ENCODE peak calls at places on chromosomes 12 and 14, in four cellular contexts. P is adrenal gland, G is coronary artery, O is WERI-Rb-1. L is an unnamed sample.

GRCh38 chr12:1810201-1810930 is 10.0 kb upstream of the LRTM2 start:
- DNase-seq in G (no peak), P (no peak), O (no peak), L (no peak)

GRCh38 chr12:110913119-110914056 is 7.0 kb downstream of the MYL2 start:
- DNase-seq in G (no peak), O (no peak), P (no peak), L (no peak)

GRCh38 chr14:90871605-90872233 is 55.5 kb upstream of the TTC7B start:
- DNase-seq in O (no peak), G (no peak), P (no peak), L (peak; percentile 87)

GRCh38 chr12:3897400-3897910 is 24.3 kb upstream of the PARP11 start:
- DNase-seq in G (no peak), P (no peak), O (no peak), L (no peak)

GRCh38 chr14:104220225-104221070 is 82.1 kb downstream of the KIF26A start:
- DNase-seq in G (no peak), O (peak; percentile 87), P (no peak), L (no peak)

GRCh38 chr12:129911437-129912049 is 7.7 kb upstream of the TMEM132D start:
- DNase-seq in O (peak; percentile 61), G (no peak), P (peak; percentile 40), L (peak; percentile 27)

GRCh38 chr12:113402586-113403260 is 964 bp downstream of the SDS start:
- DNase-seq in G (no peak), P (no peak), O (no peak), L (no peak)

GRCh38 chr14:69008411-69008810 is 29.3 kb upstream of the ACTN1 start:
- DNase-seq in P (no peak), G (no peak), O (no peak), L (no peak)

GRCh38 chr12:54207539-54208267 is 18.9 kb upstream of the SMUG1 start:
- DNase-seq in O (peak; percentile 92), P (peak; percentile 72), G (no peak), L (peak; percentile 82)

GRCh38 chr12:58443981-58444371 is 476.3 kb downstream of the LRIG3 start:
- DNase-seq in G (no peak), P (no peak), O (peak; percentile 35), L (no peak)

GRCh38 chr14:95523818-95524448 is 7.5 kb upstream of the SYNE3 start:
- DNase-seq in P (no peak), O (no peak), G (peak; percentile 63), L (peak; percentile 59)

GRCh38 chr12:21073822-21074460 is 57.1 kb upstream of the SLCO1B1 start:
- DNase-seq in O (no peak), P (no peak), G (no peak), L (peak; percentile 46)

GRCh38 chr12:74889563-74890236 is 319.9 kb downstream of the KCNC2 start:
- DNase-seq in P (no peak), O (no peak), G (no peak), L (peak; percentile 65)

GRCh38 chr12:32049956-32050355 is 56.7 kb upstream of the BICD1 start:
- DNase-seq in G (no peak), O (no peak), P (no peak), L (no peak)

GRCh38 chr12:18581232-18581962 is 156.4 kb downstream of the PLCZ1 start:
- DNase-seq in P (no peak), O (no peak), G (no peak), L (no peak)

GRCh38 chr14:41609704-41610183 is 3.1 kb downstream of the LRFN5 start:
- DNase-seq in O (peak; percentile 9), P (peak; percentile 83), G (no peak), L (no peak)

GRCh38 chr12:110279976-110280783 is 867 bp upstream of the ATP2A2 start:
- DNase-seq in G (peak; percentile 83), O (no peak), P (peak; percentile 58), L (peak; percentile 64)

GRCh38 chr12:57124259-57124877 is 3.9 kb upstream of the LRP1 start:
- DNase-seq in O (peak; percentile 77), G (no peak), P (peak; percentile 80), L (peak; percentile 72)

GRCh38 chr12:88420460-88420859 is 159.8 kb downstream of the KITLG start:
- DNase-seq in O (no peak), G (no peak), P (no peak), L (peak; percentile 88)

GRCh38 chr12:103829092-103829491 is 11.9 kb downstream of the NT5DC3 start:
- DNase-seq in O (no peak), P (no peak), G (no peak), L (no peak)

GRCh38 chr14:105059035-105059916 is 6.0 kb downstream of the GPR132 start:
- DNase-seq in P (no peak), G (no peak), O (no peak), L (peak; percentile 22)

GRCh38 chr12:45122776-45123380 is 72.0 kb upstream of the DBX2 start:
- DNase-seq in G (no peak), P (no peak), O (peak; percentile 21), L (peak; percentile 61)

GRCh38 chr12:94783862-94784261 is 133.5 kb upstream of the TMCC3 start:
- DNase-seq in O (no peak), P (no peak), G (no peak), L (peak; percentile 67)

GRCh38 chr12:13000935-13001724 is 1.1 kb upstream of the HEBP1 start:
- DNase-seq in G (peak; percentile 80), O (peak; percentile 75), P (peak; percentile 55), L (peak; percentile 59)

GRCh38 chr14:89190779-89191513 is 226.1 kb downstream of the FOXN3 start:
- DNase-seq in P (no peak), G (no peak), O (no peak), L (no peak)

GRCh38 chr12:6267007-6267721 is 43.3 kb upstream of the PLEKHG6 start:
- DNase-seq in P (no peak), O (no peak), G (no peak), L (peak; percentile 68)
- TF ChIP-seq CTCF in P (no peak), O (no peak), G (no peak), L (peak; percentile 26)

DNA sequence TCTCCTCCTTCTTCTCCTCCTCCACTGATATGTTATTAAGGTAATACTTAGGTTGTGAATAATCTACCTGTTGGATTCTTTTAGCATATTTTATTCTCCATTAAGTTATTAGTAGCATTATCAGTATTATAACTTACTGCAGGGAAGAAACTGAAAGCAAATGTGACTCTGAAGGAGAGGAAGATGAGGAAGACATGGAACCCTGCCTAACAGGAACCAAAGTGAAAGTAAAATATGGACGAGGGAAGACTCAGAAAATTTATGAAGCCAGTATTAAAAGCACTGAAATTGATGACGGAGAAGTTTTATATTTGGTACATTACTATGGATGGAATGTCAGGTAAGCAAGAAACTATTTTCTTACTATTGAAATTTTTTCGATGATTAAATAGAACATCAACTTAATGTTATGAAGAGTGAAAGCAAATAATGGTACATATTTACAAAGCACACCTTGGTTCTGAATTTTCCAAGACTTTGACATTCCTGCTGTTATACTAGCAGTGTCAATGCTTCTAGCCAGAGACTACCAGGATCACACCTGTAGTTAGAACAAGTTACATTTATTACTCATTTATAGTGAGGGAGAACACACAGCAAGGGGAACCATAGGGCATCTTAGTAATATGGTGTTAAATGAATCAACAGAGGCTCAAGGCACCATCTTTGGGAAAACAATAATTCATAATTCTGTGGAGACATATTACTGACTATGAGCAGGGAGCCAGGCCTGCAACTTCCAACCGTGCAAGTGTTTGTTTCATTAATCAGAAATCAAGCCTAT is 42.0 kb upstream of the TOMM20L start:
- DNase-seq in P (no peak), G (no peak), O (no peak), L (peak; percentile 3)
- H3K4me3 ChIP-seq in P (no peak overlapping the region), G (peak overlapping the region; percentile 44), O (no peak overlapping the region), L (no peak overlapping the region)

DNA sequence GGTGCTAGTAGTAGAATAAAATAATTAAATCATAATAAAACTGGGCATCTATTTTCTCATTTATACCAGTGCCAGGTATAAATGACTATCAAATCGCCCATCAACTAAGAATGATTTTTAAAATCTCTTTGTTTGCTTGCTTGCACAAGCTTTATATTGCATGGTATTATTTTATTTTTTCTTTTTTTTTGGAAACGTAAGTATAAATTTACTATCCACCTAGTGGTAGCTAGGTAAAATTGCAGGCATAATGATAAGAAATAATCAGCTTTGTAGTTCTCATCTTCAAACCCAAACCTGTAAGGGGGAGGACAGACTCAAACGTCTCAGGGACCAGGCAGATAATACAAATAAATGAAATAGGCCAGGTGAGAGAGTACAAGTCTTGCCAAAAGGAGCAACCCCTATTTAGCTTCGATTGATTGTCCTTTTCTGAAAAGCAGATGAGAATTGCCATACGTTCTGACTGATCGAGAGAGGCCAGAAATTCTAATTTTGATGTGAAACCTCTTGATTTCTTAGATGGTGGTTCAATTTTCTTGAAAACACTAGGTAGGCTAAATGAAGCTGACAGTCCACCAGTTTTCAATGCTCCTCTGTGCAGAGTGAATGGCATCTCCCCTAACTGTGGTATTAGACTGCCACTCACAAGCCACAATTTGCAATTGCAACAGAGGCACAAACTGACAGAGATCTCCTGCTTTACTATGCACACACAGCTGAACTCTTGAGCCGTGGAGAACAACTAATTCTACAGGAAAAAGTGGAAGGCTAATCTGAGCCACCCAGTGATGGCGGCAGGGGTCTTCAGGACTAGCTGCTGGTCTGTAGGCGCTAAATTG is 189.3 kb downstream of the DACT1 start:
- DNase-seq in P (no peak), O (no peak), G (no peak), L (no peak)
- TF ChIP-seq CTCF in P (peak; percentile 22), O (no peak), G (no peak), L (no peak)

GRCh38 chr14:100900837-100901390 is 2.6 kb downstream of the RTL1 start:
- DNase-seq in O (peak; percentile 68), P (peak; percentile 79), G (no peak), L (peak; percentile 33)
- H3K4me3 ChIP-seq in O (no peak overlapping the region), P (no peak overlapping the region), G (no peak overlapping the region), L (no peak overlapping the region)

GRCh38 chr14:55136868-55137785 is 8.1 kb downstream of the LGALS3 start:
- DNase-seq in O (no peak), G (peak; percentile 85), P (peak; percentile 60), L (no peak)
- TF ChIP-seq CTCF in O (no peak), G (no peak), P (no peak), L (no peak)

GRCh38 chr12:124910561-124911478 is 3.6 kb downstream of the UBC start:
- DNase-seq in P (no peak), O (no peak), G (no peak), L (peak; percentile 78)

GRCh38 chr12:124913474-124914391 is 717 bp downstream of the UBC start:
- DNase-seq in O (peak; percentile 91), P (peak; percentile 87), G (peak; percentile 88), L (peak; percentile 80)

GRCh38 chr12:124906606-124907261 is 7.7 kb downstream of the UBC start:
- DNase-seq in G (no peak), O (peak; percentile 92), P (peak; percentile 92), L (peak; percentile 95)

GRCh38 chr12:124914392-124915248 is at the start of gene UBC:
- DNase-seq in G (peak; percentile 93), P (peak; percentile 92), O (peak; percentile 89), L (peak; percentile 90)

GRCh38 chr12:124909831-124910560 is 4.5 kb downstream of the UBC start:
- DNase-seq in O (no peak), P (no peak), G (no peak), L (peak; percentile 79)
- H3K4me3 ChIP-seq in O (no peak overlapping the region), P (no peak overlapping the region), G (peak overlapping the region; percentile 70), L (no peak overlapping the region)

GRCh38 chr12:64077922-64078321 is 144.2 kb downstream of the KICS2 start:
- DNase-seq in G (no peak), P (no peak), O (no peak), L (peak; percentile 26)
- TF ChIP-seq CTCF in G (no peak), P (no peak), O (no peak), L (peak; percentile 51)

DNA sequence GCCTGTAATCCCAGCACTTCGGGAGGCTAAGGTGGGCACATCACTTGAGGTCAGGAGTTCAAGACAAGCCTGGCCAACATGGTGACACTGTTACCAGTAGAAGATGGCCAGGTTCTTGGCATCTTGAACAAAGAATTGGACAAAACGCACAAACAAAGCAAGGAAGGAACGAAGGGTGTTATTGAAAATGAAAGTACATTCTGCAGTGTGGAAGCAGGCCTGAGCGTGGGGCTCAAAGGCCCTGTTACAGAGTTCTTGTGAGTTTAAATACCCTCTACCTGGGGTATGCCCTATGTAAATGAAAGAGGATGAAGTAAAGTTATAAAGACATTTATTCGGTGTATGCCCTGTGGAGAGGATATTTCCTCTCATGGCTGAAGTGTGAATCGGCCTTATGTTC is 20.8 kb upstream of the CDK17 start:
- DNase-seq in P (no peak), G (no peak), O (no peak), L (no peak)
- H3K4me3 ChIP-seq in P (no peak overlapping the region), G (peak overlapping the region; percentile 52), O (no peak overlapping the region), L (no peak overlapping the region)

L was measured in epithelial cell of esophagus.